ENCODE peak calls at places on chromosomes 11 and 22, in ten cellular contexts. One of them, this sample, is unnamed.

GRCh38 chr11:70677232-70677916 is 279.0 kb downstream of the CTTN start:
- DNase-seq in BJ: no peak
- DNase-seq in lower lobe of right lung: peak
- DNase-seq in stimulated activated CD8-positive, alpha-beta memory T cell treated with anti-CD3 and anti-CD28 coated beads, Interleukin-7, amount 100 ng/mL, for 48 hours: no peak
- DNase-seq in 8988T: no peak
- DNase-seq in tibial nerve: no peak
- DNase-seq in iris pigment epithelial cell: no peak
- DNase-seq in CD8-positive, alpha-beta memory T cell: no peak
- DNase-seq in NCI-H187: no peak
- DNase-seq in GM03348: no peak
- DNase-seq in this sample: no peak

GRCh38 chr11:103091441-103091809 is 535 bp downstream of the DCUN1D5 start:
- DNase-seq in BJ: no peak
- DNase-seq in lower lobe of right lung: peak
- DNase-seq in stimulated activated CD8-positive, alpha-beta memory T cell treated with anti-CD3 and anti-CD28 coated beads, Interleukin-7, amount 100 ng/mL, for 48 hours: no peak
- DNase-seq in tibial nerve: no peak
- DNase-seq in CD8-positive, alpha-beta memory T cell: peak
- DNase-seq in NCI-H187: peak
- DNase-seq in 8988T: no peak
- DNase-seq in GM03348: peak
- DNase-seq in iris pigment epithelial cell: peak
- DNase-seq in this sample: no peak

GRCh38 chr11:82315093-82315492 is 418.6 kb downstream of the FAM181B start:
- DNase-seq in lower lobe of right lung: no peak
- DNase-seq in tibial nerve: peak
- DNase-seq in iris pigment epithelial cell: no peak
- DNase-seq in GM03348: no peak
- DNase-seq in NCI-H187: no peak
- DNase-seq in BJ: no peak
- DNase-seq in 8988T: no peak
- DNase-seq in CD8-positive, alpha-beta memory T cell: no peak
- DNase-seq in stimulated activated CD8-positive, alpha-beta memory T cell treated with anti-CD3 and anti-CD28 coated beads, Interleukin-7, amount 100 ng/mL, for 48 hours: no peak
- DNase-seq in this sample: no peak

GRCh38 chr11:70059971-70060370 is 18.1 kb upstream of the ANO1 start:
- DNase-seq in GM03348: no peak
- DNase-seq in tibial nerve: no peak
- DNase-seq in iris pigment epithelial cell: no peak
- DNase-seq in stimulated activated CD8-positive, alpha-beta memory T cell treated with anti-CD3 and anti-CD28 coated beads, Interleukin-7, amount 100 ng/mL, for 48 hours: no peak
- DNase-seq in CD8-positive, alpha-beta memory T cell: no peak
- DNase-seq in NCI-H187: no peak
- DNase-seq in lower lobe of right lung: no peak
- DNase-seq in BJ: no peak
- DNase-seq in 8988T: no peak
- DNase-seq in this sample: no peak

GRCh38 chr22:38230108-38230825 is 28.5 kb downstream of the MAFF start:
- DNase-seq in 8988T: no peak
- DNase-seq in BJ: no peak
- DNase-seq in GM03348: no peak
- DNase-seq in tibial nerve: no peak
- DNase-seq in iris pigment epithelial cell: peak
- DNase-seq in stimulated activated CD8-positive, alpha-beta memory T cell treated with anti-CD3 and anti-CD28 coated beads, Interleukin-7, amount 100 ng/mL, for 48 hours: no peak
- DNase-seq in lower lobe of right lung: peak
- DNase-seq in NCI-H187: no peak
- DNase-seq in CD8-positive, alpha-beta memory T cell: peak
- DNase-seq in this sample: no peak

GRCh38 chr22:32723632-32724031 is 77.9 kb upstream of the TIMP3 start:
- DNase-seq in lower lobe of right lung: peak
- DNase-seq in stimulated activated CD8-positive, alpha-beta memory T cell treated with anti-CD3 and anti-CD28 coated beads, Interleukin-7, amount 100 ng/mL, for 48 hours: peak
- DNase-seq in 8988T: no peak
- DNase-seq in GM03348: peak
- DNase-seq in iris pigment epithelial cell: peak
- DNase-seq in BJ: peak
- DNase-seq in NCI-H187: no peak
- DNase-seq in tibial nerve: peak
- DNase-seq in CD8-positive, alpha-beta memory T cell: peak
- DNase-seq in this sample: no peak

GRCh38 chr11:1869427-1870325 is 16.8 kb downstream of the LSP1 start:
- DNase-seq in BJ: no peak
- DNase-seq in tibial nerve: peak
- DNase-seq in 8988T: peak
- DNase-seq in lower lobe of right lung: peak
- DNase-seq in GM03348: peak
- DNase-seq in CD8-positive, alpha-beta memory T cell: no peak
- DNase-seq in stimulated activated CD8-positive, alpha-beta memory T cell treated with anti-CD3 and anti-CD28 coated beads, Interleukin-7, amount 100 ng/mL, for 48 hours: no peak
- DNase-seq in NCI-H187: no peak
- DNase-seq in iris pigment epithelial cell: no peak
- DNase-seq in this sample: no peak

GRCh38 chr11:111730871-111731591 is 35.2 kb downstream of the PPP2R1B start:
- DNase-seq in tibial nerve: no peak
- DNase-seq in 8988T: no peak
- DNase-seq in NCI-H187: no peak
- DNase-seq in lower lobe of right lung: no peak
- DNase-seq in BJ: no peak
- DNase-seq in iris pigment epithelial cell: peak
- DNase-seq in CD8-positive, alpha-beta memory T cell: no peak
- DNase-seq in stimulated activated CD8-positive, alpha-beta memory T cell treated with anti-CD3 and anti-CD28 coated beads, Interleukin-7, amount 100 ng/mL, for 48 hours: no peak
- DNase-seq in GM03348: peak
- DNase-seq in this sample: peak